ENCODE peak calls at places on chromosome 10, in eight cellular contexts. G is PC-3, B is HepG2, Q is fibroblast of lung, N is neural progenitor cell, K is H1, L is mesendoderm, A is Panc1. F is an unnamed sample.

GRCh38 chr10:119020627-119020946 is 8.9 kb upstream of the NANOS1 start:
- DNase-seq in Q (peak), B (no peak), L (no peak), K (no peak), N (no peak), A (no peak), G (peak), F (no peak)

GRCh38 chr10:109149666-109150350 is 773.5 kb downstream of the XPNPEP1 start:
- DNase-seq in G (no peak), K (no peak), B (no peak), L (no peak), A (no peak), Q (no peak), N (no peak), F (no peak)

GRCh38 chr10:14093735-14094484 is 236.8 kb downstream of the FRMD4A start:
- DNase-seq in Q (peak), G (peak), N (peak), K (peak), B (no peak), A (peak), L (peak), F (no peak)

GRCh38 chr10:3774814-3775670 is 10.0 kb downstream of the KLF6 start:
- DNase-seq in N (no peak), A (peak), K (no peak), B (no peak), L (peak), G (peak), Q (peak), F (peak)

GRCh38 chr10:127013251-127013656 is 108.0 kb downstream of the DOCK1 start:
- DNase-seq in G (peak), L (peak), N (peak), B (no peak), Q (no peak), A (no peak), K (no peak), F (no peak)

GRCh38 chr10:43479275-43479674 is 42.4 kb downstream of the ZNF487 start:
- DNase-seq in L (no peak), G (no peak), K (no peak), Q (peak), N (no peak), B (no peak), A (no peak), F (no peak)

GRCh38 chr10:117550599-117551321 is 8.2 kb downstream of the EMX2 start:
- DNase-seq in B (no peak), K (no peak), G (no peak), L (no peak), N (peak), Q (no peak), A (no peak), F (no peak)

GRCh38 chr10:71548494-71548846 is 151.8 kb downstream of the CDH23 start:
- DNase-seq in L (peak), K (peak), G (peak), B (no peak), Q (no peak), A (no peak), N (peak), F (no peak)

GRCh38 chr10:22655312-22655973 is 58.9 kb downstream of the PIP4K2A start:
- DNase-seq in A (peak), N (no peak), Q (peak), G (peak), K (no peak), B (no peak), L (no peak), F (peak)

GRCh38 chr10:103546401-103546800 is 52.9 kb downstream of the NEURL1 start:
- DNase-seq in L (no peak), Q (no peak), K (no peak), G (no peak), N (no peak), B (no peak), A (no peak), F (no peak)

GRCh38 chr10:71258046-71258445 is 45.7 kb downstream of the UNC5B start:
- DNase-seq in Q (no peak), L (no peak), N (no peak), B (no peak), G (no peak), A (no peak), K (no peak), F (no peak)

GRCh38 chr10:28177944-28178637 is 124.8 kb downstream of the MPP7 start:
- DNase-seq in N (no peak), A (no peak), L (no peak), K (no peak), B (no peak), G (no peak), Q (peak), F (no peak)

GRCh38 chr10:79445217-79445707 is at the start of gene ZCCHC24:
- DNase-seq in K (no peak), B (no peak), Q (no peak), L (peak), A (no peak), N (no peak), G (peak), F (no peak)

GRCh38 chr10:26543567-26544306 is 105.6 kb downstream of the APBB1IP start:
- DNase-seq in N (no peak), B (no peak), G (no peak), Q (no peak), L (no peak), A (no peak), K (no peak), F (no peak)

GRCh38 chr10:59622320-59622901 is 87.2 kb downstream of the SLC16A9 start:
- DNase-seq in Q (peak), G (peak), B (peak), L (peak), N (peak), K (peak), A (peak), F (no peak)

GRCh38 chr10:116465541-116465940 is 37.9 kb downstream of the PNLIPRP3 start:
- DNase-seq in K (no peak), G (no peak), N (no peak), Q (no peak), B (no peak), L (no peak), A (no peak), F (no peak)

GRCh38 chr10:18700555-18700850 is 41.3 kb downstream of the ARL5B start:
- DNase-seq in N (no peak), G (no peak), A (no peak), B (no peak), Q (no peak), K (no peak), L (no peak), F (no peak)

GRCh38 chr10:74924251-74924954 is 98.0 kb downstream of the KAT6B start:
- DNase-seq in G (peak), L (peak), A (peak), K (no peak), N (no peak), B (no peak), Q (peak), F (peak)

GRCh38 chr10:126935263-126935946 is 30.2 kb downstream of the DOCK1 start:
- DNase-seq in L (no peak), K (no peak), A (no peak), N (no peak), G (peak), Q (peak), B (no peak), F (peak)

GRCh38 chr10:3902054-3902808 is 117.2 kb upstream of the KLF6 start:
- DNase-seq in A (no peak), L (no peak), B (peak), Q (peak), K (no peak), N (peak), G (peak), F (peak)

GRCh38 chr10:74923556-74923955 is 97.2 kb downstream of the KAT6B start:
- DNase-seq in L (peak), B (no peak), Q (no peak), N (no peak), K (no peak), A (no peak), G (peak), F (no peak)

GRCh38 chr10:29119374-29119773 is 169.5 kb upstream of the LYZL1 start:
- DNase-seq in N (peak), B (peak), L (peak), G (peak), A (no peak), Q (no peak), K (peak), F (no peak)

GRCh38 chr10:37734971-37735370 is 122.4 kb downstream of the ZNF248 start:
- DNase-seq in Q (peak), L (peak), N (no peak), G (peak), B (peak), K (no peak), A (peak), F (no peak)

GRCh38 chr10:117322258-117322657 is 53.0 kb downstream of the PDZD8 start:
- DNase-seq in G (no peak), A (no peak), K (no peak), L (no peak), B (no peak), N (no peak), Q (peak), F (no peak)

GRCh38 chr10:75401569-75402485 is at the start of gene ZNF503:
- DNase-seq in A (peak), K (peak), N (peak), Q (peak), B (peak), L (peak), G (peak), F (peak)

GRCh38 chr10:116653885-116654284 is 33.1 kb downstream of the PNLIPRP2 start:
- DNase-seq in Q (no peak), G (no peak), B (no peak), N (no peak), K (no peak), L (no peak), A (no peak), F (no peak)

GRCh38 chr10:45160266-45160665 is 155.1 kb downstream of the OR13A1 start:
- DNase-seq in B (no peak), N (no peak), L (no peak), K (no peak), A (no peak), Q (peak), G (peak), F (peak)

GRCh38 chr10:116961305-116962251 is 43.4 kb downstream of the SHTN1 start:
- DNase-seq in B (no peak), A (no peak), L (peak), K (no peak), G (no peak), N (no peak), Q (no peak), F (no peak)

GRCh38 chr10:88987243-88987726 is 3.3 kb upstream of the FAS start:
- DNase-seq in N (no peak), K (no peak), A (no peak), Q (no peak), B (no peak), L (no peak), G (no peak), F (no peak)

GRCh38 chr10:122450336-122450990 is 4.0 kb upstream of the ARMS2 start:
- DNase-seq in G (no peak), K (no peak), Q (no peak), B (no peak), A (no peak), L (no peak), N (no peak), F (no peak)

GRCh38 chr10:60114765-60115586 is 208.6 kb upstream of the CCDC6 start:
- DNase-seq in A (no peak), N (peak), G (peak), L (peak), Q (peak), K (no peak), B (peak), F (no peak)

GRCh38 chr10:61063035-61063434 is 119.0 kb upstream of the RHOBTB1 start:
- DNase-seq in K (no peak), A (no peak), Q (peak), N (no peak), B (peak), L (peak), G (peak), F (no peak)

GRCh38 chr10:86836044-86836443 is 79.6 kb downstream of the BMPR1A start:
- DNase-seq in Q (peak), K (no peak), G (peak), A (no peak), L (no peak), N (no peak), B (no peak), F (no peak)

DNA sequence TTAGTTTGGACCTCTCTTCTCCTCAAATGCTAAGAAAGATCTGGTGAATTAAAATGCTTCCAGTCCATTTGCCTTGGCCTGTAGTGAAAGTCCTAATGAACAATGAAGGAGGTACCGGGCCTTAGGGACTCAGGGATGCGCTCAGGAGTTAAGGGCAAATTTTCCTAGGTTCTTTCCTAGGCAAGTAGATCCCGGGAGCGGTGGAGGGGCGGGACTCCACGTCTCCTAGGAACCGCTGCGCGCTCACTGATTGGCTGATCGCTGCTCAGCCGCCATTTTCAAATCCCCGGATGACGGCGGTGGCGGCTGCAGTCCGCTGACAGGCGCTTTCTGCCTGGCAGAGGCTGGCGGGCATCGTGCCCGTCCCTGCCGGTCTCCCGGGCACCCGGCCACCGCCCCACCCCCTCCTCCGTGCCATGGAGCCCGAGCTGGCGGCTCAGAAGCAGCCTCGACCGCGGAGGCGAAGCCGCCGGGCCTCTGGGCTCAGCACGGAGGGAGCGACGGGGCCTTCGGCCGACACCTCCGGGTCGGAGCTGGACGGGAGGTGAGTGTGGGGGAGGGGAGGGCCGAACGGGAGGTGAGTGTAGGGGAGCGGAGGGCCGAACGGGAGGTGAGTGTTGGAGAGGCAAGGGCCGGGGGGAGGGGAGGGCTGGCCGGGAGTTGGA is at the start of gene NET1:
- DNase-seq in B (peak), L (peak), K (peak), A (peak), Q (peak), N (peak), G (peak), F (peak)
- H3K27ac ChIP-seq in B (peak), L (peak), K (peak), A (peak), Q (peak), N (no peak), G (no peak), F (peak)

GRCh38 chr10:110638319-110638718 is 5.8 kb upstream of the RBM20 start:
- DNase-seq in B (no peak), K (no peak), A (no peak), Q (no peak), N (no peak), L (no peak), G (no peak), F (no peak)

GRCh38 chr10:110642204-110642979 is 1.7 kb upstream of the RBM20 start:
- DNase-seq in L (peak), N (no peak), K (no peak), B (no peak), Q (no peak), A (no peak), G (no peak), F (no peak)

GRCh38 chr10:110642980-110643655 is 1.0 kb upstream of the RBM20 start:
- DNase-seq in N (peak), G (no peak), L (peak), A (no peak), K (peak), B (no peak), Q (peak), F (no peak)

GRCh38 chr10:110643670-110644597 is at the start of gene RBM20:
- DNase-seq in L (no peak), K (peak), G (peak), N (peak), Q (peak), B (no peak), A (no peak), F (no peak)

DNA sequence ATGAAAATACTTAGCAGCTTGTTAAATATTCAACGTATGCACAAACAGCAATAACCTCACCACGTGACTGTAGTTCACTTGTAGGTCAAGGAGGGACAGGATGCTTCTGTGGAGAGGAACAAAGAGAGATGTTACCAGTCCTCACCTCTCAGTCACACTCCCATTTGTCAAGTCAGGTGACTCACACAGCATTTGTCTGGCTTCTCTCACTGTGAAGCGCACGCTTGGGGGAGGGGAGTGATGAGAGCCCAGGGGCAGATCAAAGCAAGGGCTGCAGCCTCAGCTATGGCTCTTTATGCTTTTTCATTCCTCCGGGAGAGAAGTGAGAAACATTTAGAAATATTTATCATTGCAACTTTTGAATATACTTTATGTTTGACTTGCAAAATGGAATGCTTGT is 2.9 kb upstream of the RBM20 start:
- DNase-seq in N (peak), Q (peak), A (no peak), L (peak), K (no peak), B (peak), G (peak), F (no peak)
- H3K27ac ChIP-seq in N (no peak), Q (no peak), A (no peak), L (no peak), K (no peak), B (no peak), G (no peak), F (no peak)

GRCh38 chr10:68870545-68871104 is 30.5 kb upstream of the DDX50 start:
- DNase-seq in N (no peak), L (no peak), K (no peak), A (no peak), Q (no peak), B (no peak), G (no peak), F (no peak)
- H3K27ac ChIP-seq in N (peak), L (peak), K (no peak), A (no peak), Q (no peak), B (peak), G (no peak), F (no peak)

GRCh38 chr10:77794256-77795142 is 132.1 kb downstream of the DLG5 start:
- DNase-seq in K (no peak), Q (no peak), A (no peak), L (no peak), G (no peak), N (no peak), B (no peak), F (no peak)
- H3K27ac ChIP-seq in K (no peak), Q (no peak), A (no peak), L (no peak), G (no peak), N (no peak), B (no peak), F (no peak)

DNA sequence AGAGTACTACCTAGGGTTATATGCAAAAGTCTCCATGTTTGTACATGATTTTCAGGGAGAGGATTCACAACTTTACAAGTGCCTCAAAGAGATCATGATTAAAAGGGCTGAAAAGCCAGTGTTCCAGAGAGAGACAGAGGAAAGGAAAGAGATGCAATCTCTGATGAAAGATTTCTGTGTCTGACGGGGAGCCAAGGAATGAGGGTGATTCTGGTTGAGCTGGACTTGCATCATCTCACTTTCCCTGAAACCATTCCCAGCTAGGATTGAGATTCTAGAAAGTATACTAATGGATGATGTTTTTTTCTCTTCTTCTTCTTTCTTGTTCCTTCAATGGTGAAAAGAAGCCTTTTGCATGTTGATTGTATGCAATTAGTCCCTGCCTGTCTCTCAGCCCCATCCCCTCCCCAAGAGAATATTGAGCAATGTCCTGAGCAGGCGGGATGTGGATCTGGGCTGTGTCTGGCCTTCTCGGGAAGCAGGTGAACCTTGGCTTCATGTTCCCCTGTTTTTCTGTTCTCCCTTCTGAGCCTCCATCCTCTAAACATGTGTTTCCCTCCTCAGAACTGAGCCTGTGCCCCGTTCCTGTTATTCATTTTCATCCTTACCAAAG is 186.1 kb downstream of the ZNF365 start:
- DNase-seq in G (peak), A (no peak), L (peak), K (no peak), Q (peak), B (no peak), N (no peak), F (peak)
- H3K27ac ChIP-seq in G (no peak), A (no peak), L (no peak), K (no peak), Q (no peak), B (no peak), N (no peak), F (no peak)

DNA sequence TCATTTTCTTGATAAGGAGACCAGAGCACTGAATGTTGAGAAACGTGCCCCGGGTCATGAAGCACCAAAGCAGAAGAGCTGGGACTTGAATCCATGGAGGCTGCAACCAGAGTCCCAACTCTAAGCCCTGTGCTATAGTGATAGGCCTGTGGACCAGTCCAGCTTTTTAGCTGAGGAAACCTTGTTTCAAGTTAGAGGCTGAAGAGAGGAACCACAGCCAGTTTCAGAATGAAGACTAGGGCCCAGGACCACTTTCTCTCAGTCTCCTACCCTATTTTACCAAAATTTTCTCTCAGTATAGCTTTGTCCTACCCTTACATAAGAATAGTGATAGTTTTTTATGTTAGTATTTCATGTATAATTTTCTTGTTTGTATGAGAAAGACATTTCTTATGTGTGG is 44.8 kb upstream of the CSTF2T start:
- DNase-seq in Q (no peak), N (no peak), B (no peak), G (no peak), A (no peak), K (no peak), L (no peak), F (no peak)
- H3K27ac ChIP-seq in Q (no peak), N (no peak), B (no peak), G (no peak), A (no peak), K (no peak), L (no peak), F (no peak)

F was measured in foreskin keratinocyte.